ENCODE peak calls at places on chromosomes 13 and 19, in seven cellular contexts. One of them, this sample, is unnamed.

GRCh38 chr13:114063545-114064515 is 68.6 kb downstream of the RASA3 start:
- DNase-seq in stimulated activated CD8-positive, alpha-beta memory T cell treated with anti-CD3 and anti-CD28 coated beads, Interleukin-7, amount 100 ng/mL, for 24 hours: no peak
- DNase-seq in activated T-cell treated with anti-CD3 and anti-CD28 coated beads for 1 hour: no peak
- DNase-seq in mesothelial cell of epicardium: no peak
- DNase-seq in lower lobe of right lung: peak; percentile 85
- DNase-seq in left colon: no peak
- DNase-seq in MG63: peak; percentile 81
- DNase-seq in this sample: no peak

GRCh38 chr13:33624253-33624652 is 193.7 kb upstream of the RFC3 start:
- DNase-seq in MG63: no peak
- DNase-seq in left colon: no peak
- DNase-seq in mesothelial cell of epicardium: no peak
- DNase-seq in activated T-cell treated with anti-CD3 and anti-CD28 coated beads for 1 hour: no peak
- DNase-seq in lower lobe of right lung: no peak
- DNase-seq in stimulated activated CD8-positive, alpha-beta memory T cell treated with anti-CD3 and anti-CD28 coated beads, Interleukin-7, amount 100 ng/mL, for 24 hours: no peak
- DNase-seq in this sample: no peak

GRCh38 chr19:35822579-35822978 is 9.9 kb upstream of the PRODH2 start:
- DNase-seq in mesothelial cell of epicardium: no peak
- DNase-seq in lower lobe of right lung: no peak
- DNase-seq in stimulated activated CD8-positive, alpha-beta memory T cell treated with anti-CD3 and anti-CD28 coated beads, Interleukin-7, amount 100 ng/mL, for 24 hours: no peak
- DNase-seq in MG63: no peak
- DNase-seq in activated T-cell treated with anti-CD3 and anti-CD28 coated beads for 1 hour: no peak
- DNase-seq in left colon: no peak
- DNase-seq in this sample: no peak

GRCh38 chr13:82625753-82626152 is 1256.5 kb downstream of the SLITRK1 start:
- DNase-seq in left colon: no peak
- DNase-seq in stimulated activated CD8-positive, alpha-beta memory T cell treated with anti-CD3 and anti-CD28 coated beads, Interleukin-7, amount 100 ng/mL, for 24 hours: no peak
- DNase-seq in activated T-cell treated with anti-CD3 and anti-CD28 coated beads for 1 hour: no peak
- DNase-seq in MG63: no peak
- DNase-seq in mesothelial cell of epicardium: no peak
- DNase-seq in lower lobe of right lung: no peak
- DNase-seq in this sample: no peak

GRCh38 chr13:40589285-40590109 is 76.9 kb downstream of the FOXO1 start:
- DNase-seq in left colon: no peak
- DNase-seq in stimulated activated CD8-positive, alpha-beta memory T cell treated with anti-CD3 and anti-CD28 coated beads, Interleukin-7, amount 100 ng/mL, for 24 hours: no peak
- DNase-seq in lower lobe of right lung: no peak
- DNase-seq in mesothelial cell of epicardium: no peak
- DNase-seq in MG63: peak; percentile 39
- DNase-seq in activated T-cell treated with anti-CD3 and anti-CD28 coated beads for 1 hour: no peak
- DNase-seq in this sample: peak; percentile 13

GRCh38 chr19:41064974-41065569 is 23.2 kb upstream of the CYP2A13 start:
- DNase-seq in mesothelial cell of epicardium: no peak
- DNase-seq in stimulated activated CD8-positive, alpha-beta memory T cell treated with anti-CD3 and anti-CD28 coated beads, Interleukin-7, amount 100 ng/mL, for 24 hours: no peak
- DNase-seq in activated T-cell treated with anti-CD3 and anti-CD28 coated beads for 1 hour: no peak
- DNase-seq in MG63: peak; percentile 10
- DNase-seq in lower lobe of right lung: no peak
- DNase-seq in left colon: no peak
- DNase-seq in this sample: no peak

GRCh38 chr19:14440049-14440448 is 6.9 kb downstream of the PKN1 start:
- DNase-seq in lower lobe of right lung: peak; percentile 93
- DNase-seq in left colon: peak; percentile 80
- DNase-seq in activated T-cell treated with anti-CD3 and anti-CD28 coated beads for 1 hour: peak; percentile 66
- DNase-seq in mesothelial cell of epicardium: no peak
- DNase-seq in MG63: no peak
- DNase-seq in stimulated activated CD8-positive, alpha-beta memory T cell treated with anti-CD3 and anti-CD28 coated beads, Interleukin-7, amount 100 ng/mL, for 24 hours: peak; percentile 64
- DNase-seq in this sample: no peak

GRCh38 chr19:1173160-1173844 is 766 bp downstream of the SBNO2 start:
- DNase-seq in stimulated activated CD8-positive, alpha-beta memory T cell treated with anti-CD3 and anti-CD28 coated beads, Interleukin-7, amount 100 ng/mL, for 24 hours: no peak
- DNase-seq in MG63: no peak
- DNase-seq in mesothelial cell of epicardium: peak; percentile 56
- DNase-seq in lower lobe of right lung: no peak
- DNase-seq in left colon: peak; percentile 55
- DNase-seq in activated T-cell treated with anti-CD3 and anti-CD28 coated beads for 1 hour: no peak
- DNase-seq in this sample: no peak

GRCh38 chr13:106173346-106173745 is 362.1 kb downstream of the EFNB2 start:
- DNase-seq in left colon: no peak
- DNase-seq in MG63: no peak
- DNase-seq in stimulated activated CD8-positive, alpha-beta memory T cell treated with anti-CD3 and anti-CD28 coated beads, Interleukin-7, amount 100 ng/mL, for 24 hours: no peak
- DNase-seq in mesothelial cell of epicardium: no peak
- DNase-seq in lower lobe of right lung: no peak
- DNase-seq in activated T-cell treated with anti-CD3 and anti-CD28 coated beads for 1 hour: no peak
- DNase-seq in this sample: no peak

GRCh38 chr19:2636142-2636896 is 66.2 kb downstream of the GNG7 start:
- DNase-seq in mesothelial cell of epicardium: no peak
- DNase-seq in MG63: no peak
- DNase-seq in stimulated activated CD8-positive, alpha-beta memory T cell treated with anti-CD3 and anti-CD28 coated beads, Interleukin-7, amount 100 ng/mL, for 24 hours: no peak
- DNase-seq in activated T-cell treated with anti-CD3 and anti-CD28 coated beads for 1 hour: no peak
- DNase-seq in lower lobe of right lung: no peak
- DNase-seq in left colon: no peak
- DNase-seq in this sample: no peak

GRCh38 chr19:16714702-16715294 is 4.8 kb upstream of the NWD1 start:
- DNase-seq in MG63: peak; percentile 39
- DNase-seq in stimulated activated CD8-positive, alpha-beta memory T cell treated with anti-CD3 and anti-CD28 coated beads, Interleukin-7, amount 100 ng/mL, for 24 hours: peak; percentile 29
- DNase-seq in left colon: peak; percentile 65
- DNase-seq in mesothelial cell of epicardium: peak; percentile 66
- DNase-seq in lower lobe of right lung: peak; percentile 67
- DNase-seq in activated T-cell treated with anti-CD3 and anti-CD28 coated beads for 1 hour: peak; percentile 32
- DNase-seq in this sample: no peak

GRCh38 chr19:43395561-43395960 is 19.1 kb upstream of the TEX101 start:
- DNase-seq in activated T-cell treated with anti-CD3 and anti-CD28 coated beads for 1 hour: no peak
- DNase-seq in lower lobe of right lung: no peak
- DNase-seq in left colon: peak; percentile 62
- DNase-seq in stimulated activated CD8-positive, alpha-beta memory T cell treated with anti-CD3 and anti-CD28 coated beads, Interleukin-7, amount 100 ng/mL, for 24 hours: no peak
- DNase-seq in mesothelial cell of epicardium: no peak
- DNase-seq in MG63: no peak
- DNase-seq in this sample: no peak

GRCh38 chr19:38792250-38793111 is 3.5 kb downstream of the LGALS7B start:
- DNase-seq in MG63: no peak
- DNase-seq in stimulated activated CD8-positive, alpha-beta memory T cell treated with anti-CD3 and anti-CD28 coated beads, Interleukin-7, amount 100 ng/mL, for 24 hours: no peak
- DNase-seq in mesothelial cell of epicardium: no peak
- DNase-seq in left colon: peak; percentile 73
- DNase-seq in lower lobe of right lung: peak; percentile 76
- DNase-seq in activated T-cell treated with anti-CD3 and anti-CD28 coated beads for 1 hour: no peak
- DNase-seq in this sample: no peak

GRCh38 chr13:44710576-44710975 is 134.4 kb upstream of the TSC22D1 start:
- DNase-seq in mesothelial cell of epicardium: no peak
- DNase-seq in lower lobe of right lung: no peak
- DNase-seq in activated T-cell treated with anti-CD3 and anti-CD28 coated beads for 1 hour: no peak
- DNase-seq in left colon: no peak
- DNase-seq in MG63: peak; percentile 64
- DNase-seq in stimulated activated CD8-positive, alpha-beta memory T cell treated with anti-CD3 and anti-CD28 coated beads, Interleukin-7, amount 100 ng/mL, for 24 hours: no peak
- DNase-seq in this sample: no peak

GRCh38 chr13:41813426-41813825 is 147.5 kb downstream of the VWA8 start:
- DNase-seq in left colon: no peak
- DNase-seq in MG63: no peak
- DNase-seq in stimulated activated CD8-positive, alpha-beta memory T cell treated with anti-CD3 and anti-CD28 coated beads, Interleukin-7, amount 100 ng/mL, for 24 hours: no peak
- DNase-seq in lower lobe of right lung: no peak
- DNase-seq in activated T-cell treated with anti-CD3 and anti-CD28 coated beads for 1 hour: no peak
- DNase-seq in mesothelial cell of epicardium: no peak
- DNase-seq in this sample: no peak

GRCh38 chr13:113291997-113292862 is 4.8 kb upstream of the LAMP1 start:
- DNase-seq in lower lobe of right lung: peak; percentile 66
- DNase-seq in activated T-cell treated with anti-CD3 and anti-CD28 coated beads for 1 hour: peak; percentile 5
- DNase-seq in stimulated activated CD8-positive, alpha-beta memory T cell treated with anti-CD3 and anti-CD28 coated beads, Interleukin-7, amount 100 ng/mL, for 24 hours: peak; percentile 6
- DNase-seq in left colon: no peak
- DNase-seq in MG63: peak; percentile 37
- DNase-seq in mesothelial cell of epicardium: peak; percentile 45
- DNase-seq in this sample: no peak

GRCh38 chr19:1122972-1123363 is 19.2 kb downstream of the GPX4 start:
- DNase-seq in activated T-cell treated with anti-CD3 and anti-CD28 coated beads for 1 hour: no peak
- DNase-seq in mesothelial cell of epicardium: no peak
- DNase-seq in MG63: peak; percentile 62
- DNase-seq in lower lobe of right lung: peak; percentile 78
- DNase-seq in stimulated activated CD8-positive, alpha-beta memory T cell treated with anti-CD3 and anti-CD28 coated beads, Interleukin-7, amount 100 ng/mL, for 24 hours: peak; percentile 48
- DNase-seq in left colon: peak; percentile 85
- DNase-seq in this sample: no peak

GRCh38 chr13:42600943-42601342 is 27.0 kb downstream of the TNFSF11 start:
- DNase-seq in mesothelial cell of epicardium: no peak
- DNase-seq in lower lobe of right lung: no peak
- DNase-seq in stimulated activated CD8-positive, alpha-beta memory T cell treated with anti-CD3 and anti-CD28 coated beads, Interleukin-7, amount 100 ng/mL, for 24 hours: no peak
- DNase-seq in MG63: no peak
- DNase-seq in activated T-cell treated with anti-CD3 and anti-CD28 coated beads for 1 hour: no peak
- DNase-seq in left colon: no peak
- DNase-seq in this sample: no peak

GRCh38 chr13:50214514-50214913 is 199.3 kb downstream of the KCNRG start:
- DNase-seq in mesothelial cell of epicardium: no peak
- DNase-seq in activated T-cell treated with anti-CD3 and anti-CD28 coated beads for 1 hour: no peak
- DNase-seq in stimulated activated CD8-positive, alpha-beta memory T cell treated with anti-CD3 and anti-CD28 coated beads, Interleukin-7, amount 100 ng/mL, for 24 hours: no peak
- DNase-seq in MG63: no peak
- DNase-seq in left colon: no peak
- DNase-seq in lower lobe of right lung: no peak
- DNase-seq in this sample: no peak

GRCh38 chr13:63643543-63643942 is 2227.9 kb upstream of the PCDH20 start:
- DNase-seq in activated T-cell treated with anti-CD3 and anti-CD28 coated beads for 1 hour: no peak
- DNase-seq in left colon: no peak
- DNase-seq in stimulated activated CD8-positive, alpha-beta memory T cell treated with anti-CD3 and anti-CD28 coated beads, Interleukin-7, amount 100 ng/mL, for 24 hours: no peak
- DNase-seq in MG63: no peak
- DNase-seq in mesothelial cell of epicardium: no peak
- DNase-seq in lower lobe of right lung: no peak
- DNase-seq in this sample: no peak

GRCh38 chr13:81017525-81018152 is 676.7 kb upstream of the SPRY2 start:
- DNase-seq in MG63: no peak
- DNase-seq in left colon: no peak
- DNase-seq in stimulated activated CD8-positive, alpha-beta memory T cell treated with anti-CD3 and anti-CD28 coated beads, Interleukin-7, amount 100 ng/mL, for 24 hours: no peak
- DNase-seq in mesothelial cell of epicardium: no peak
- DNase-seq in lower lobe of right lung: no peak
- DNase-seq in activated T-cell treated with anti-CD3 and anti-CD28 coated beads for 1 hour: no peak
- DNase-seq in this sample: no peak

GRCh38 chr19:51123381-51124186 is 1.1 kb upstream of the SIGLEC9 start:
- DNase-seq in lower lobe of right lung: peak; percentile 76
- DNase-seq in stimulated activated CD8-positive, alpha-beta memory T cell treated with anti-CD3 and anti-CD28 coated beads, Interleukin-7, amount 100 ng/mL, for 24 hours: no peak
- DNase-seq in mesothelial cell of epicardium: no peak
- DNase-seq in MG63: no peak
- DNase-seq in left colon: no peak
- DNase-seq in activated T-cell treated with anti-CD3 and anti-CD28 coated beads for 1 hour: no peak
- DNase-seq in this sample: no peak

GRCh38 chr13:31835932-31836331 is 96.6 kb downstream of the RXFP2 start:
- DNase-seq in mesothelial cell of epicardium: no peak
- DNase-seq in lower lobe of right lung: no peak
- DNase-seq in left colon: no peak
- DNase-seq in activated T-cell treated with anti-CD3 and anti-CD28 coated beads for 1 hour: no peak
- DNase-seq in MG63: peak; percentile 57
- DNase-seq in stimulated activated CD8-positive, alpha-beta memory T cell treated with anti-CD3 and anti-CD28 coated beads, Interleukin-7, amount 100 ng/mL, for 24 hours: no peak
- DNase-seq in this sample: no peak

GRCh38 chr19:41901707-41902360 is 18.9 kb downstream of the ARHGEF1 start:
- DNase-seq in activated T-cell treated with anti-CD3 and anti-CD28 coated beads for 1 hour: no peak
- DNase-seq in lower lobe of right lung: no peak
- DNase-seq in left colon: no peak
- DNase-seq in mesothelial cell of epicardium: no peak
- DNase-seq in MG63: no peak
- DNase-seq in stimulated activated CD8-positive, alpha-beta memory T cell treated with anti-CD3 and anti-CD28 coated beads, Interleukin-7, amount 100 ng/mL, for 24 hours: no peak
- DNase-seq in this sample: no peak

This sample was measured in C1 segment of cervical spinal cord.